ENCODE peak calls at places on chromosomes 6 and 20, in seven cellular contexts. One of them, this sample, is unnamed.
A peak's percentile ranks its signal among the peaks of the same experiment; 100 is the strongest.

GRCh38 chr6:105810922-105811482 is 275.1 kb upstream of the PRDM1 start:
- DNase-seq in mesendoderm: no peak
- DNase-seq in skeletal muscle cell: no peak
- DNase-seq in H7: no peak
- DNase-seq in AG10803: no peak
- DNase-seq in heart right ventricle: no peak
- DNase-seq in fibroblast of pulmonary artery: no peak
- DNase-seq in this sample: no peak

GRCh38 chr20:4064118-4064962 is 49.0 kb upstream of the RNF24 start:
- DNase-seq in skeletal muscle cell: peak; percentile 97
- DNase-seq in H7: peak; percentile 82
- DNase-seq in fibroblast of pulmonary artery: peak; percentile 97
- DNase-seq in AG10803: peak; percentile 95
- DNase-seq in mesendoderm: peak; percentile 65
- DNase-seq in heart right ventricle: peak; percentile 94
- DNase-seq in this sample: no peak

GRCh38 chr6:157571269-157571668 is 190.3 kb downstream of the ZDHHC14 start:
- DNase-seq in heart right ventricle: no peak
- DNase-seq in skeletal muscle cell: no peak
- DNase-seq in fibroblast of pulmonary artery: no peak
- DNase-seq in H7: no peak
- DNase-seq in mesendoderm: no peak
- DNase-seq in AG10803: no peak
- DNase-seq in this sample: no peak

GRCh38 chr20:25498280-25498606 is 87.1 kb downstream of the NINL start:
- DNase-seq in AG10803: no peak
- DNase-seq in fibroblast of pulmonary artery: no peak
- DNase-seq in H7: peak; percentile 29
- DNase-seq in heart right ventricle: no peak
- DNase-seq in skeletal muscle cell: no peak
- DNase-seq in mesendoderm: no peak
- DNase-seq in this sample: no peak

GRCh38 chr6:144159727-144160126 is 9.4 kb downstream of the STX11 start:
- DNase-seq in AG10803: no peak
- DNase-seq in heart right ventricle: no peak
- DNase-seq in H7: no peak
- DNase-seq in skeletal muscle cell: no peak
- DNase-seq in mesendoderm: no peak
- DNase-seq in fibroblast of pulmonary artery: no peak
- DNase-seq in this sample: no peak

GRCh38 chr6:47202638-47203037 is 107.1 kb downstream of the TNFRSF21 start:
- DNase-seq in AG10803: no peak
- DNase-seq in heart right ventricle: no peak
- DNase-seq in skeletal muscle cell: no peak
- DNase-seq in mesendoderm: no peak
- DNase-seq in H7: no peak
- DNase-seq in fibroblast of pulmonary artery: no peak
- DNase-seq in this sample: no peak

GRCh38 chr6:56699066-56699654 is 56.5 kb upstream of the DST start:
- DNase-seq in fibroblast of pulmonary artery: peak; percentile 69
- DNase-seq in skeletal muscle cell: no peak
- DNase-seq in mesendoderm: no peak
- DNase-seq in heart right ventricle: no peak
- DNase-seq in H7: no peak
- DNase-seq in AG10803: peak; percentile 50
- DNase-seq in this sample: no peak

GRCh38 chr6:31799781-31800180 is 4.2 kb upstream of the VARS1 start:
- DNase-seq in mesendoderm: no peak
- DNase-seq in heart right ventricle: no peak
- DNase-seq in H7: no peak
- DNase-seq in skeletal muscle cell: no peak
- DNase-seq in fibroblast of pulmonary artery: no peak
- DNase-seq in AG10803: no peak
- DNase-seq in this sample: no peak

GRCh38 chr6:156689656-156690055 is 87.5 kb upstream of the ARID1B start:
- DNase-seq in heart right ventricle: peak; percentile 7
- DNase-seq in fibroblast of pulmonary artery: no peak
- DNase-seq in H7: no peak
- DNase-seq in mesendoderm: no peak
- DNase-seq in skeletal muscle cell: no peak
- DNase-seq in AG10803: no peak
- DNase-seq in this sample: no peak

GRCh38 chr6:10465633-10466499 is 51.0 kb upstream of the TFAP2A start:
- DNase-seq in AG10803: peak; percentile 25
- DNase-seq in mesendoderm: peak; percentile 83
- DNase-seq in H7: peak; percentile 77
- DNase-seq in skeletal muscle cell: no peak
- DNase-seq in heart right ventricle: no peak
- DNase-seq in fibroblast of pulmonary artery: peak; percentile 45
- DNase-seq in this sample: no peak

GRCh38 chr20:708956-709355 is 33.4 kb upstream of the SCRT2 start:
- DNase-seq in fibroblast of pulmonary artery: no peak
- DNase-seq in mesendoderm: peak; percentile 29
- DNase-seq in AG10803: no peak
- DNase-seq in skeletal muscle cell: no peak
- DNase-seq in heart right ventricle: no peak
- DNase-seq in H7: no peak
- DNase-seq in this sample: no peak

GRCh38 chr20:711526-711925 is 35.9 kb upstream of the SCRT2 start:
- DNase-seq in skeletal muscle cell: no peak
- DNase-seq in fibroblast of pulmonary artery: no peak
- DNase-seq in H7: no peak
- DNase-seq in heart right ventricle: no peak
- DNase-seq in mesendoderm: no peak
- DNase-seq in AG10803: no peak
- DNase-seq in this sample: no peak

GRCh38 chr20:710762-711120 is 35.1 kb upstream of the SCRT2 start:
- DNase-seq in fibroblast of pulmonary artery: no peak
- DNase-seq in mesendoderm: no peak
- DNase-seq in H7: no peak
- DNase-seq in heart right ventricle: no peak
- DNase-seq in skeletal muscle cell: no peak
- DNase-seq in AG10803: no peak
- DNase-seq in this sample: no peak

GRCh38 chr20:709421-709820 is 33.8 kb upstream of the SCRT2 start:
- DNase-seq in AG10803: no peak
- DNase-seq in fibroblast of pulmonary artery: peak; percentile 10
- DNase-seq in heart right ventricle: peak; percentile 42
- DNase-seq in H7: no peak
- DNase-seq in mesendoderm: no peak
- DNase-seq in skeletal muscle cell: no peak
- DNase-seq in this sample: no peak

DNA sequence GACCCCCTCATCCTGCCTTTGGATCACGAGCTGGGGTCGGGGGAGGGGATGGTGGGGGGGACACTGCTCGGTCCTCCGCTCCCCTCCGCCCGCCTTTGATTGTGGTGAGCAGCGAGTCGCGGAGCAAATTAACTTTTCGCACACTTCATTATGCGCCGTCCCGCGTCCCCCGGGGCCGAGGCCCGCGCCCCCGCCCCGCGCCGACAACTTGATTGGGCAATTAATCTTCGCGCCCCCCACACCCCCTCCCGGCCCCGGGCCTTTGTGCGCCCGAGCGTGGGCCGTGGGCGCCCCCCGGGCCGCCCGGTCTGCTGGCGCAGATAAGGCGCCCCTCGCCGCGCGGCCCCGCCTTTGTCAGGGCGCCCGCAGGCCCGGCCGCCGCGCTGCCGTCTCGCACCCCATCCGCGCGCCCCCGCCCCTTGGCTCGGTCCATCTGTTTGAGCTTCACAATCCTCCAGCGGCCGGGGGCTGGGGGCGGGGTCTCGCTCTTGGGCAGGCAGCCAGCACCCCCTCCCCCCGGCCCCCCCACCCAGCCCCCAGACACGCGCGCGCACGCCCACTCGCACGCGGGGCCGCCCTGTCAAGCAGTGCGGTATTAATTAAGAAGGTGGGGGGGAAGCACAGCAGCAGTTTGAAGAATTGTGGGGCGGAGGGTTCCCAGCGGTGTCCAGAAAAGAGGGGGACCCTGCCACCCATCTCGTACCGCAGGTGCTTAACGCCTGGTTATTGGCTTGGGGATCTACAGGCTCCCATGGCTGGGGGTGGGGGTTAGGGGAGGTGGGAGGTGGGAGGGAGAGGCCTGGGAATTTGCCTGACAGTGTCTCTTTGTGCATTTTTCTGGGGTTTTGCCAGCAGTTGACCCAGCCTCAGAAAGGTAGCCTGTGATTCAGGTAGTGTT is 34.5 kb upstream of the SCRT2 start:
- DNase-seq in skeletal muscle cell: no peak
- DNase-seq in heart right ventricle: no peak
- DNase-seq in mesendoderm: peak; percentile 32
- DNase-seq in H7: peak; percentile 87
- DNase-seq in fibroblast of pulmonary artery: no peak
- DNase-seq in AG10803: no peak
- DNase-seq in this sample: no peak
- H3K4me3 ChIP-seq in skeletal muscle cell: no peak overlapping the region
- H3K4me3 ChIP-seq in heart right ventricle: peak overlapping the region; percentile 10
- H3K4me3 ChIP-seq in mesendoderm: no peak overlapping the region
- H3K4me3 ChIP-seq in H7: peak overlapping the region; percentile 46
- H3K4me3 ChIP-seq in fibroblast of pulmonary artery: no peak overlapping the region
- H3K4me3 ChIP-seq in AG10803: no peak overlapping the region
- H3K4me3 ChIP-seq in this sample: no peak overlapping the region

DNA sequence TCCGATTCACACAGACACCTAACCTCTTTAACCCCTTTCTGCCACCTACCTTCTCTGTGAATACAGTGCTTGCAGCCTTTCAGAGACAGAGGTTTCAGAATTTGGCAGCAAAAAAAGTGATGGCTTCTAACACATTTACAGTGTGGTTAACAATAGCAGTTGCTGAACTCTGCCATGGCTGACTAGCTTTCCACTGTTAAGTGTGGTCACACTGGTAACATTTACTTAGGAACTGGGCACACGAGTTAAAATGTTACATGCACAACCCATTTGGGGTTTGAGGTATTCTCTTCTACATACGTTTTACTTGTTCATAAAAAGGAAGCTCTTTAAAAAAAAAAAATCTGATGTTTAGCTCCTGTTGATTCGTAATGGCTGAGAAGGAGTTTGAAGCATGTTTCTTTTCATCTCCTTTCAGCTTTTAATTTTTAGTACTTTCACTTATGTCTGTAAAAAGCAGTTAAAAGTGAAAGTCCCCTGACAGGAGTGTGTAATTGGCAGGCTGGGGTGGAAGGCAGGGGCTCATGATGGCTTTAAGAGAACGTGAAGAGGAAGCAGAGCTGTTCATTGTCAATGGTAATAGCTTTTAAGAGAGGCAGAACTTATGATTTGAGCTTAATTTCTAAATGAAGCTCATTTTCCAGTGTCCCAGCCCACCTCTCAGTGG is 245.9 kb downstream of the FARS2 start:
- DNase-seq in skeletal muscle cell: no peak
- DNase-seq in AG10803: no peak
- DNase-seq in heart right ventricle: no peak
- DNase-seq in mesendoderm: no peak
- DNase-seq in fibroblast of pulmonary artery: no peak
- DNase-seq in H7: no peak
- DNase-seq in this sample: no peak
- H3K4me3 ChIP-seq in skeletal muscle cell: no peak overlapping the region
- H3K4me3 ChIP-seq in AG10803: no peak overlapping the region
- H3K4me3 ChIP-seq in heart right ventricle: no peak overlapping the region
- H3K4me3 ChIP-seq in mesendoderm: no peak overlapping the region
- H3K4me3 ChIP-seq in fibroblast of pulmonary artery: no peak overlapping the region
- H3K4me3 ChIP-seq in H7: no peak overlapping the region
- H3K4me3 ChIP-seq in this sample: peak overlapping the region; percentile 8

DNA sequence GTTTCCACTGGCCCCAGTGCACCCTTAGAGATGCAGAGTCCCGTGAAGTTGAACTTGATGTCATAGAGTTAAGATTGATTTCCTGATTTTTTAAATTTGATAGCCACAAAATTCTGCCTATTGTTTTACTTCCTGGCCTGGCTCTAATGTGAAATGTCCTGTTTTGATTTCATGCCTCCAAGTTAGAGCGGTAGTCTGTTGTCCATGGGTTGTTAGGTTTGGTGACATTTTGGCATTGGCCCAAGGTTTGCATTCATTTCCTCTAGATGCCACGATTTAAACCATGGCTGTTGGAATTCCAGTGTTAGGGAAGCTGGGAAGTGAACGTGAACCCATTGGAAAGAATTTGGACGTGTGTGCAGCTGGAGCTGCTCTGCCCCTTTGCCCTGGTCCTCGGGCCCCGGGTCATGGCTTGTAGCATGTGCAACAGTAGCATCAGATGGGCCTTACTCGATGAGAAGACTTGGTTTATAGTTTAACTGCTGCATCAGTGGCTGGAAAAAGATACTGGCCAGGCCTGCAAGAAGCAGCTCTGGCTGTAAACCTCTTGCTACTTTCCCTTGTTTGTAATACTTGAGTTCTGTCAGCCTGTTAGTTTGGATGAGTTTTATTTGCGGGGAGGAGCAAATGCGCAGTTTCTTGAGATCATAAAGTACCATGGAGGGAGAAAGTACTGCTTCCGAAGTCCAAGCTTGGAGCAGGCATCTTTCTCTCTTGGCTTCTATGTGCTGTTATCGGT is 121.5 kb upstream of the CLDN20 start:
- DNase-seq in fibroblast of pulmonary artery: peak; percentile 32
- DNase-seq in H7: no peak
- DNase-seq in heart right ventricle: no peak
- DNase-seq in mesendoderm: no peak
- DNase-seq in skeletal muscle cell: no peak
- DNase-seq in AG10803: peak; percentile 40
- DNase-seq in this sample: no peak
- H3K4me3 ChIP-seq in fibroblast of pulmonary artery: no peak overlapping the region
- H3K4me3 ChIP-seq in H7: no peak overlapping the region
- H3K4me3 ChIP-seq in heart right ventricle: no peak overlapping the region
- H3K4me3 ChIP-seq in mesendoderm: no peak overlapping the region
- H3K4me3 ChIP-seq in skeletal muscle cell: no peak overlapping the region
- H3K4me3 ChIP-seq in AG10803: peak overlapping the region; percentile 45
- H3K4me3 ChIP-seq in this sample: peak overlapping the region; percentile 27

GRCh38 chr6:33802186-33803061 is 1.4 kb downstream of the MLN start:
- DNase-seq in H7: no peak
- DNase-seq in heart right ventricle: no peak
- DNase-seq in skeletal muscle cell: no peak
- DNase-seq in mesendoderm: no peak
- DNase-seq in AG10803: no peak
- DNase-seq in fibroblast of pulmonary artery: no peak
- DNase-seq in this sample: no peak
- H3K4me3 ChIP-seq in H7: no peak overlapping the region
- H3K4me3 ChIP-seq in heart right ventricle: no peak overlapping the region
- H3K4me3 ChIP-seq in skeletal muscle cell: no peak overlapping the region
- H3K4me3 ChIP-seq in mesendoderm: no peak overlapping the region
- H3K4me3 ChIP-seq in AG10803: no peak overlapping the region
- H3K4me3 ChIP-seq in fibroblast of pulmonary artery: no peak overlapping the region
- H3K4me3 ChIP-seq in this sample: no peak overlapping the region

DNA sequence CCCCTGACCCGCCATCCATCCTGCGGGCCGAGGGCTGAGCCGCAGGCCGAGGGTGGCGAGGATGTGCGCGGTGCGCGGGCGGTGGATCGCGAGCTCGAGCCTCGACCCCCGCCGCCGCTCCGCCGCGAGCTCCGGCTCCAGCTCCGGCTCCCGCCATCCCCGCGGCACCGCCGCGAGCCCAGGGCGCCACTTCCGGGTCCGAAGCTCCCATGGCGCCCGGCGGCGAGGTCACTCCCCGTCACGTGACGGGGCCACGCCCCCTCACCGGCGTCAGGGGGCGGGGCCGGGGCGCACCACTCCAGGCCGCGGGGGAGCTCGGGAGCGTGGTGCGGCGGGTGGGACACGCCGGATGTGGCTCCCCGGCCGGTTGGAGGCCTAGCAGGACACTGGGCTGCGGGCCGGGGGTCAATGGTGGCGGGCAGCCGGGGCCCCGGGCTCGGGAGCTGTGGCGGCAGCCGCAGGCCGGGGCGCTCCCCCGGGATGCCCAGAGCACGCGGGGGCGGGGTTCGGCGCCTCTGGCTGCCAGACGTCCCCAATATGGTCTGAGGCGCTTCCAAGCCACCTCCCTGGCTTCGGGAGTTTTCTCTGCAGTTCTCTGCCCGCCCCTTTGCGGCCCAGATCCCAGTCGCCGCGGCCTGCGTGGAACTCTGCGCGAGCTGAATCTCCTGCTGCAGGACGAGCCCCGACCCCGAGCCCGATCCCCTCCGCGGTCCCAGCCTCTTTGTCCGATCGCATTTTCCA is at the start of gene MTCH1:
- DNase-seq in skeletal muscle cell: peak; percentile 64
- DNase-seq in mesendoderm: peak; percentile 92
- DNase-seq in fibroblast of pulmonary artery: peak; percentile 90
- DNase-seq in H7: peak; percentile 99
- DNase-seq in heart right ventricle: peak; percentile 92
- DNase-seq in AG10803: peak; percentile 92
- DNase-seq in this sample: peak; percentile 85
- H3K4me3 ChIP-seq in skeletal muscle cell: peak within 1 kb of the TSS; percentile 98
- H3K4me3 ChIP-seq in mesendoderm: peak within 1 kb of the TSS; percentile 99
- H3K4me3 ChIP-seq in fibroblast of pulmonary artery: peak within 1 kb of the TSS; percentile 99
- H3K4me3 ChIP-seq in H7: peak within 1 kb of the TSS; percentile 96
- H3K4me3 ChIP-seq in heart right ventricle: peak within 1 kb of the TSS; percentile 84
- H3K4me3 ChIP-seq in AG10803: peak within 1 kb of the TSS; percentile 99
- H3K4me3 ChIP-seq in this sample: peak within 1 kb of the TSS; percentile 98